ENCODE peak calls at places on chromosomes 4 and X, in five cellular contexts. E, C, D, T and J are unnamed samples.
A peak's percentile ranks its signal among the peaks of the same experiment; 100 is the strongest.

GRCh38 chr4:77170926-77171325 is 13.9 kb downstream of the CCNG2 start:
- DNase-seq in E (no peak), C (no peak), D (no peak), T (no peak), J (no peak)

GRCh38 chr4:176393306-176394013 is 73.7 kb downstream of the SPCS3 start:
- DNase-seq in E (no peak), C (no peak), D (no peak), T (no peak), J (no peak)

GRCh38 chr4:40675166-40675565 is 45.5 kb upstream of the RBM47 start:
- DNase-seq in E (no peak), C (no peak), D (no peak), T (no peak), J (no peak)

GRCh38 chr4:34196375-34196774 is 2047.9 kb downstream of the ARAP2 start:
- DNase-seq in E (no peak), C (no peak), D (no peak), T (no peak), J (no peak)

GRCh38 chr4:113637823-113638691 is 123.5 kb downstream of the CAMK2D start:
- DNase-seq in E (no peak), C (no peak), D (no peak), T (no peak), J (no peak)

GRCh38 chrX:1242901-1243402 is 25.7 kb upstream of the CSF2RA start:
- DNase-seq in E (no peak), C (peak; percentile 61), D (no peak), T (no peak), J (peak; percentile 51)

GRCh38 chrX:47245156-47245555 is 12.3 kb downstream of the USP11 start:
- DNase-seq in E (no peak), C (no peak), D (no peak), T (no peak), J (no peak)

GRCh38 chr4:36255575-36255974 is 11.3 kb upstream of the ARAP2 start:
- DNase-seq in E (no peak), C (peak; percentile 81), D (peak; percentile 50), T (no peak), J (no peak)

GRCh38 chrX:10198254-10198653 is 41.5 kb downstream of the CLCN4 start:
- DNase-seq in E (no peak), C (no peak), D (no peak), T (no peak), J (no peak)